ENCODE peak calls at places on chromosomes 11 and 22, in four cellular contexts. One of them, this sample, is unnamed.

GRCh38 chr11:118152552-118153471 is at the start of gene SCN4B:
- DNase-seq in gastrocnemius medialis: peak; percentile 45
- DNase-seq in ovary: peak; percentile 63
- DNase-seq in astrocyte of the cerebellum: no peak
- DNase-seq in this sample: no peak

GRCh38 chr11:69950120-69950519 is 128.0 kb upstream of the ANO1 start:
- DNase-seq in ovary: no peak
- DNase-seq in gastrocnemius medialis: no peak
- DNase-seq in astrocyte of the cerebellum: no peak
- DNase-seq in this sample: peak; percentile 22

GRCh38 chr22:43826142-43827093 is 14.3 kb upstream of the EFCAB6 start:
- DNase-seq in ovary: peak; percentile 55
- DNase-seq in astrocyte of the cerebellum: peak; percentile 67
- DNase-seq in gastrocnemius medialis: no peak
- DNase-seq in this sample: no peak

GRCh38 chr11:76605338-76606074 is 65.0 kb downstream of the LRRC32 start:
- DNase-seq in gastrocnemius medialis: no peak
- DNase-seq in ovary: no peak
- DNase-seq in astrocyte of the cerebellum: no peak
- DNase-seq in this sample: no peak

GRCh38 chr11:122155765-122156527 is 39.9 kb upstream of the BLID start:
- DNase-seq in gastrocnemius medialis: no peak
- DNase-seq in astrocyte of the cerebellum: no peak
- DNase-seq in ovary: peak; percentile 30
- DNase-seq in this sample: no peak

GRCh38 chr11:67266424-67267187 is at the start of gene GRK2:
- DNase-seq in ovary: peak; percentile 58
- DNase-seq in gastrocnemius medialis: no peak
- DNase-seq in astrocyte of the cerebellum: no peak
- DNase-seq in this sample: no peak

GRCh38 chr11:119052163-119052814 is 4.7 kb downstream of the HYOU1 start:
- DNase-seq in ovary: no peak
- DNase-seq in astrocyte of the cerebellum: no peak
- DNase-seq in gastrocnemius medialis: no peak
- DNase-seq in this sample: no peak

GRCh38 chr22:46087816-46088277 is 62.5 kb upstream of the PPARA start:
- DNase-seq in gastrocnemius medialis: peak; percentile 79
- DNase-seq in ovary: peak; percentile 96
- DNase-seq in astrocyte of the cerebellum: peak; percentile 74
- DNase-seq in this sample: no peak

GRCh38 chr22:22362939-22363338 is 118.4 kb downstream of the VPREB1 start:
- DNase-seq in gastrocnemius medialis: no peak
- DNase-seq in ovary: no peak
- DNase-seq in astrocyte of the cerebellum: no peak
- DNase-seq in this sample: no peak

GRCh38 chr22:25765016-25765367 is 23.0 kb downstream of the MYO18B start:
- DNase-seq in astrocyte of the cerebellum: no peak
- DNase-seq in ovary: no peak
- DNase-seq in gastrocnemius medialis: peak; percentile 64
- DNase-seq in this sample: no peak

GRCh38 chr22:41682033-41682807 is 6.4 kb downstream of the SNU13 start:
- DNase-seq in astrocyte of the cerebellum: peak; percentile 66
- DNase-seq in ovary: peak; percentile 89
- DNase-seq in gastrocnemius medialis: peak; percentile 76
- DNase-seq in this sample: peak; percentile 53

GRCh38 chr11:2666828-2667570 is 32.8 kb downstream of the KCNQ1OT1 start:
- DNase-seq in gastrocnemius medialis: no peak
- DNase-seq in astrocyte of the cerebellum: no peak
- DNase-seq in ovary: no peak
- DNase-seq in this sample: no peak

GRCh38 chr22:27420817-27421361 is 380.7 kb downstream of the MN1 start:
- DNase-seq in gastrocnemius medialis: peak; percentile 43
- DNase-seq in astrocyte of the cerebellum: peak; percentile 98
- DNase-seq in ovary: peak; percentile 87
- DNase-seq in this sample: no peak

GRCh38 chr22:23192558-23192957 is 12.2 kb downstream of the BCR start:
- DNase-seq in ovary: no peak
- DNase-seq in astrocyte of the cerebellum: no peak
- DNase-seq in gastrocnemius medialis: no peak
- DNase-seq in this sample: no peak

GRCh38 chr11:10495464-10495786 is 40.4 kb downstream of the AMPD3 start:
- DNase-seq in astrocyte of the cerebellum: no peak
- DNase-seq in gastrocnemius medialis: no peak
- DNase-seq in ovary: no peak
- DNase-seq in this sample: no peak

DNA sequence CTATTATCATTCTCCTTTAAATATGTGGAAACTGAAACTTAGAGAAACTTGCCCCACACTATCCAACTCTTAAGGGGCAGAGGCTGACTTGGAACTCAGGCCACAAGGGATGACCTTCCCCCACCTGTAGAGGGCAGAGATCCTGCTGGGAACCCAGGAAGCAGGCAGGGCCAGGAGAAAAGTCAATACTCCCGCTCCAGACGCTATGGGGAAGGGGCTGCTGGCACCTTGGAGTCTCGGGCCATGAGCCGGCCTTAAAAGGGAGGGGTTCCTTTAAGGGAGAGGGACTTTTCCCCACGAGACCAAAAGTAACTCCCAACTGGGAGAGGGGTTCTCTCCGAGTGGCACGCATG is 620 bp upstream of the ANO5 start:
- DNase-seq in gastrocnemius medialis: peak; percentile 6
- DNase-seq in astrocyte of the cerebellum: no peak
- DNase-seq in ovary: no peak
- DNase-seq in this sample: no peak
- H3K4me3 ChIP-seq in gastrocnemius medialis: peak overlapping the region; percentile 91
- H3K4me3 ChIP-seq in astrocyte of the cerebellum: peak overlapping the region; percentile 51
- H3K4me3 ChIP-seq in ovary: peak overlapping the region; percentile 57
- H3K4me3 ChIP-seq in this sample: no peak overlapping the region

GRCh38 chr11:128481135-128481534 is 106.2 kb downstream of the ETS1 start:
- DNase-seq in ovary: no peak
- DNase-seq in astrocyte of the cerebellum: peak; percentile 88
- DNase-seq in gastrocnemius medialis: no peak
- DNase-seq in this sample: no peak

GRCh38 chr11:128483211-128483788 is 104.1 kb downstream of the ETS1 start:
- DNase-seq in ovary: no peak
- DNase-seq in astrocyte of the cerebellum: no peak
- DNase-seq in gastrocnemius medialis: no peak
- DNase-seq in this sample: no peak

GRCh38 chr11:128482512-128483191 is 104.7 kb downstream of the ETS1 start:
- DNase-seq in gastrocnemius medialis: peak; percentile 44
- DNase-seq in astrocyte of the cerebellum: peak; percentile 73
- DNase-seq in ovary: no peak
- DNase-seq in this sample: peak; percentile 75

GRCh38 chr11:128480665-128481064 is 106.7 kb downstream of the ETS1 start:
- DNase-seq in ovary: no peak
- DNase-seq in gastrocnemius medialis: no peak
- DNase-seq in astrocyte of the cerebellum: no peak
- DNase-seq in this sample: no peak

GRCh38 chr11:128482092-128482491 is 105.3 kb downstream of the ETS1 start:
- DNase-seq in ovary: no peak
- DNase-seq in astrocyte of the cerebellum: no peak
- DNase-seq in gastrocnemius medialis: no peak
- DNase-seq in this sample: no peak
- H3K4me3 ChIP-seq in ovary: no peak overlapping the region
- H3K4me3 ChIP-seq in astrocyte of the cerebellum: no peak overlapping the region
- H3K4me3 ChIP-seq in gastrocnemius medialis: no peak overlapping the region
- H3K4me3 ChIP-seq in this sample: peak overlapping the region; percentile 48

DNA sequence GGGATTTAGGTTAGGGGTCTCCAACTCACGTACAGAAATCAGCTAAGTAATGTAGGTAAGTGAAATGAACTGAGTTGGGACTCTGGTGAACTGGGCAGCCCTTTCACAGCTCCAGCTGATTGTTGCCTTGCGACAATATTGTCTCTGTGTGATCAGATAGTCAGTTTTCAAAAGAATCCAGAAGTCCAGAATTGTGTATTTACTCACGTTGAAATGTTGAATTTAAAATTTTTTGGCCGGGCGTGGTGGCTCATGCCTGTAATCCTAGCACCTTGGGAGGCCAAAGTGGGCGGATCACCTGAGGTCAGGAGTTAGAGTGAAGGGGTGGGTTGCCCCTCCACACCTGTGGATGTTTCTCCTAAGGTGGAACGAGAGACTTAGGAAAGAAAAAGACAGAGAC is 18.8 kb upstream of the WDR74 start:
- DNase-seq in ovary: no peak
- DNase-seq in astrocyte of the cerebellum: no peak
- DNase-seq in gastrocnemius medialis: no peak
- DNase-seq in this sample: no peak
- H3K4me3 ChIP-seq in ovary: no peak overlapping the region
- H3K4me3 ChIP-seq in astrocyte of the cerebellum: no peak overlapping the region
- H3K4me3 ChIP-seq in gastrocnemius medialis: no peak overlapping the region
- H3K4me3 ChIP-seq in this sample: no peak overlapping the region

DNA sequence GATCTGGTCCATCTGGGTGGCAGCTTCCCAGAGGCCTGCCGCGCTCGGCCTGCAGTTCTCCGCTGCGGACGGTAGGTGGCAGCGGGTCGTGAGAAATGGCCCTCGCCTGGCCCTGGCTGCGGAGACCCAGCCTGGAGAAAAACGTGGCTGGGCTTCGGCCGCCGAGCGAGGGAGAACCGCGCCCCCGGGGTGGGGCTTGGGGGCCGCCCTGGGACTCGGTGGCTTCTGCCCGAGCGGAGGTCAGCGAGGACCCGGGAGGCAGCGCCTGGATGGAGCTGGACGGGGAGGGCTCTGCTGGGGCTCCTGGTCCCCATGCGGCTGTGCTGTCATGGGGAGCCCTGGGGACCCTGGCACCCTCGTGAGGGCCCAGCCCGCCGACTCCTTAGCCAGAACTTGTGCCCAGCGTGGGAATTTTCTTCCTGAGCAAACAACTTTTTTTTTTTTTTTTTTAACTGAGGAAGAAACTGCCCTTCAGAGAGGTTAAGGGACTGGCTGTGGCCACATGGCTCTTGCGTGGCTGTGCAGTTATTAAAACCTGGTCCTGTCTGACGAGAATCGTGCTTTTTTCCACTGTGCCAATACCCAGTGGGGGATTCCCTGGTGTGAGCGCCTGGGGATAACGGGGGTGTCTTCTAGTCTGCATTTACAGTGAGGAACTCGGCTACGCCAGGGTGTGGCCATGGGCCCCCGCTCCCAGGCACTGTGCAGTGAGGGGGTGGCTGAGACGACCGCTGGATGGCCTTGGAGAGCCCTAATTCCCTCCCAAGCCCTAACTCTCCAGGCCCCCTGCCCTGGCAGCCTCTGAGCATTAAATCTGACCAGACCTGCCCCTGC is 535.6 kb downstream of the INSC start:
- DNase-seq in gastrocnemius medialis: peak; percentile 79
- DNase-seq in ovary: peak; percentile 93
- DNase-seq in astrocyte of the cerebellum: peak; percentile 80
- DNase-seq in this sample: peak; percentile 67
- H3K4me3 ChIP-seq in gastrocnemius medialis: peak overlapping the region; percentile 56
- H3K4me3 ChIP-seq in ovary: peak overlapping the region; percentile 25
- H3K4me3 ChIP-seq in astrocyte of the cerebellum: peak overlapping the region; percentile 34
- H3K4me3 ChIP-seq in this sample: peak overlapping the region; percentile 7

DNA sequence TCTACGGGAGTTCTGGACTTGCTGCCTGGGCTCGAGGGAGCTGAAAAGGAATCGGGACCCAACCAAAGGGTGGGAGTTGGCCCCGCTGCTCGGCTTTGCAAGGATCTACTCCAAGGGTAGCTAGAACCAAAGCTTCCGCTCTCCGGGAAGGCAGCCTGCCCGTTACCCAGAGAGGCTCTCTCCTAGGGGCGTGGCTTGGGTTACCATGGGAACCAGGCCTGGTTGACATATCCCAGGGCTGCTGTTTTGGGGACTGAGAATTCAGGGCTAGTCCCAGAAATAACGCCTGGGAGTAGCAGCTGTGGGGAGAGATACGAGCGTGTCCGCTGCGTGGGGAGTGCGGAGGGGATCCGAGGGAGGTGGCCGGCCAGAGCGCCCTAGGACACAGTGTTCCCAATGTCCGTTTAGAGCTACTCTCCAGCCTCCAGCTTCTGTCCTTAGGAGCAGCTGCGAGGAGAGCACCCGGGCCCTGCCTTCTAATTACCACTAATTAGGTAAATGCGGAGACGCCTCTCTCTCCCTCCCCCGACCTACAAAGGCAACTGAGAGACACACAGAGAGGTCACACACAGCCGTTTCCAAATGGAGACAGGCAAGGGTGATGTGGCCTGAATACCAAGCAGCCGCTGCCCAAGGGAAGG is 141.5 kb upstream of the CADM1 start:
- DNase-seq in astrocyte of the cerebellum: no peak
- DNase-seq in gastrocnemius medialis: no peak
- DNase-seq in ovary: peak; percentile 21
- DNase-seq in this sample: no peak
- H3K4me3 ChIP-seq in astrocyte of the cerebellum: no peak overlapping the region
- H3K4me3 ChIP-seq in gastrocnemius medialis: no peak overlapping the region
- H3K4me3 ChIP-seq in ovary: no peak overlapping the region
- H3K4me3 ChIP-seq in this sample: no peak overlapping the region

GRCh38 chr11:128496684-128497056 is 90.7 kb downstream of the ETS1 start:
- DNase-seq in gastrocnemius medialis: peak; percentile 60
- DNase-seq in astrocyte of the cerebellum: no peak
- DNase-seq in ovary: no peak
- DNase-seq in this sample: no peak
- H3K4me3 ChIP-seq in gastrocnemius medialis: peak overlapping the region; percentile 27
- H3K4me3 ChIP-seq in astrocyte of the cerebellum: no peak overlapping the region
- H3K4me3 ChIP-seq in ovary: no peak overlapping the region
- H3K4me3 ChIP-seq in this sample: no peak overlapping the region

GRCh38 chr11:35145249-35145648 is 6.3 kb downstream of the CD44 start:
- DNase-seq in gastrocnemius medialis: no peak
- DNase-seq in ovary: no peak
- DNase-seq in astrocyte of the cerebellum: no peak
- DNase-seq in this sample: no peak
- H3K4me3 ChIP-seq in gastrocnemius medialis: no peak overlapping the region
- H3K4me3 ChIP-seq in ovary: no peak overlapping the region
- H3K4me3 ChIP-seq in astrocyte of the cerebellum: peak overlapping the region; percentile 96
- H3K4me3 ChIP-seq in this sample: no peak overlapping the region

GRCh38 chr11:96234866-96235441 is 108.0 kb downstream of the MAML2 start:
- DNase-seq in gastrocnemius medialis: no peak
- DNase-seq in ovary: no peak
- DNase-seq in astrocyte of the cerebellum: no peak
- DNase-seq in this sample: no peak

GRCh38 chr11:96235725-96236124 is 107.3 kb downstream of the MAML2 start:
- DNase-seq in astrocyte of the cerebellum: no peak
- DNase-seq in gastrocnemius medialis: no peak
- DNase-seq in ovary: no peak
- DNase-seq in this sample: no peak

GRCh38 chr11:96241351-96241841 is 101.6 kb downstream of the MAML2 start:
- DNase-seq in ovary: no peak
- DNase-seq in astrocyte of the cerebellum: no peak
- DNase-seq in gastrocnemius medialis: no peak
- DNase-seq in this sample: no peak

GRCh38 chr11:96238563-96239166 is 104.3 kb downstream of the MAML2 start:
- DNase-seq in ovary: no peak
- DNase-seq in astrocyte of the cerebellum: no peak
- DNase-seq in gastrocnemius medialis: no peak
- DNase-seq in this sample: no peak

DNA sequence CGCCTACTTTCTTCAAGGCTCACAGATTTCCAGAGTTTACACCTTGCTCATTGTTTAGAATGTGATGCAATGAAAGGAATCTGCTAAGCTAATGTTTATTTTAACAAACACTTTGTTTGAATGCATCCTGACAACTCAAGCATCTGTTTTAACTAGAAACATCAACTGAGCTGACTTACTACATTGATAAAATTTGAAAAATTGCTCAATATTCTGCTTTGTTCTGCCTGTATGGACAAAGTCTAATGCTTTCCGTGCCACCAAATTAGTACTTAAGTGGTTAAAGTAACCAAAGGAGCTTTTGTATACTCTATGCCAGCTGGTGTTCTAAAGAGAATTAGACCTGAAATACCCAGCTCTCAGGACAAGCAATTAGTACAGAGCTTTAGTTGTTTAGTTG is 105.2 kb downstream of the MAML2 start:
- DNase-seq in gastrocnemius medialis: no peak
- DNase-seq in astrocyte of the cerebellum: no peak
- DNase-seq in ovary: no peak
- DNase-seq in this sample: no peak
- H3K4me3 ChIP-seq in gastrocnemius medialis: no peak overlapping the region
- H3K4me3 ChIP-seq in astrocyte of the cerebellum: no peak overlapping the region
- H3K4me3 ChIP-seq in ovary: no peak overlapping the region
- H3K4me3 ChIP-seq in this sample: no peak overlapping the region

This sample was measured in Jurkat, Clone E6-1.